ENCODE peak calls at places on chromosomes 16 and 17, in eight cellular contexts. N, V, S, X, Z, W, Q and M are unnamed samples.

GRCh38 chr17:42337442-42337841 is 49.1 kb downstream of the STAT5A start:
- DNase-seq in S (no peak), Q (no peak), X (no peak), Z (peak; percentile 25), N (no peak), V (peak; percentile 60), W (no peak), M (peak; percentile 96)

GRCh38 chr17:44648963-44649362 is 7.3 kb upstream of the MEIOC start:
- DNase-seq in Z (no peak), X (no peak), V (no peak), N (no peak), W (no peak), S (no peak), Q (no peak), M (no peak)

GRCh38 chr17:66302761-66303626 is 581 bp downstream of the PRKCA start:
- DNase-seq in V (peak; percentile 74), W (peak; percentile 57), Q (peak; percentile 51), S (peak; percentile 64), N (peak; percentile 68), X (peak; percentile 67), Z (peak; percentile 61), M (peak; percentile 37)

GRCh38 chr17:73228748-73229236 is 32.9 kb downstream of the CPSF4L start:
- DNase-seq in N (peak; percentile 77), S (peak; percentile 54), Q (peak; percentile 51), W (no peak), X (peak; percentile 85), V (peak; percentile 94), Z (peak; percentile 88), M (peak; percentile 68)

GRCh38 chr17:83083368-83084201 is 4.2 kb downstream of the METRNL start:
- DNase-seq in Q (peak; percentile 74), V (peak; percentile 99), W (no peak), N (no peak), Z (peak; percentile 99), X (no peak), S (peak; percentile 51), M (no peak)

GRCh38 chr17:1563786-1564613 is 1.4 kb upstream of the PITPNA start:
- DNase-seq in W (no peak), X (no peak), Z (no peak), Q (no peak), N (no peak), V (no peak), S (no peak), M (no peak)

GRCh38 chr16:50381679-50382440 is 13.1 kb upstream of the BRD7 start:
- DNase-seq in X (no peak), Q (no peak), N (no peak), V (no peak), S (no peak), W (no peak), Z (no peak), M (peak; percentile 52)

GRCh38 chr16:143456-143855 is 5.0 kb upstream of the NPRL3 start:
- DNase-seq in X (no peak), W (no peak), N (no peak), Z (peak; percentile 3), Q (no peak), V (no peak), S (no peak), M (no peak)

GRCh38 chr17:70855401-70856054 is 686.2 kb downstream of the KCNJ2 start:
- DNase-seq in N (peak; percentile 26), Z (no peak), Q (no peak), V (peak; percentile 54), X (no peak), S (no peak), W (no peak), M (no peak)

GRCh38 chr17:6245301-6245810 is 175.2 kb downstream of the WSCD1 start:
- DNase-seq in S (no peak), Q (no peak), W (no peak), N (no peak), X (no peak), V (no peak), Z (no peak), M (no peak)

GRCh38 chr17:82548681-82549303 is 29.3 kb downstream of the FOXK2 start:
- DNase-seq in Q (peak; percentile 69), X (peak; percentile 39), N (no peak), Z (no peak), W (no peak), V (peak; percentile 25), S (no peak), M (no peak)

GRCh38 chr17:41456206-41456605 is 11.0 kb downstream of the KRT32 start:
- DNase-seq in S (no peak), Z (no peak), V (peak; percentile 34), W (no peak), X (no peak), N (no peak), Q (no peak), M (no peak)

GRCh38 chr17:30552994-30553565 is 75.9 kb downstream of the GOSR1 start:
- DNase-seq in X (no peak), Q (no peak), Z (no peak), V (no peak), N (peak; percentile 9), W (no peak), S (no peak), M (no peak)

GRCh38 chr17:63772801-63773271 is 561 bp downstream of the CCDC47 start:
- DNase-seq in Q (no peak), Z (peak; percentile 28), X (no peak), V (peak; percentile 27), W (peak; percentile 30), S (no peak), N (no peak), M (peak; percentile 37)

GRCh38 chr16:14117051-14117450 is 45.9 kb downstream of the MRTFB start:
- DNase-seq in X (no peak), W (no peak), Z (no peak), V (no peak), Q (no peak), S (no peak), N (no peak), M (no peak)

GRCh38 chr16:30484887-30485286 is 12.3 kb downstream of the ITGAL start:
- DNase-seq in W (no peak), Q (no peak), V (no peak), N (no peak), X (no peak), Z (no peak), S (no peak), M (no peak)

GRCh38 chr16:86931410-86931941 is 353.1 kb downstream of the FOXL1 start:
- DNase-seq in Q (peak; percentile 33), X (no peak), S (peak; percentile 98), Z (peak; percentile 99), W (no peak), V (peak; percentile 82), N (no peak), M (no peak)
- H3K4me3 ChIP-seq in Q (no peak overlapping the region), X (peak overlapping the region; percentile 28), S (no peak overlapping the region), Z (peak overlapping the region; percentile 28), W (no peak overlapping the region), V (no peak overlapping the region), N (no peak overlapping the region), M (no peak overlapping the region)

DNA sequence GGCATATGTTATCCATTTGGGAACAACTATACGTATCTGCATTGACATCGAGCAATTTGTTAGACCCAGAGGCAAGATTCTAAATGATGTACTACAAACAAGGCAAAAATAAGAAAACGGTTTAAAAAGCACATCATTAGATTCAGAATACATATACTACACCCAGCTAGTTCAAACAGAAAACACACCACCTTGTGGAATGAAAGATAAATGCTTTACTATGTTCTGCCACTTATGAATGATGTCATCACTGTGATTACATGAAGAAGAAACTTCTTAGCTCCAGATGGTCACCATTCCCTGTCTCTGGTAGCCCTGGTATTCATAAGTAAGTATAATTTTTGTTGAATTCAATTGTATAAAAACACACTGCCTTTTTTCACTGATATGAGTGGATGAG is 7.8 kb downstream of the NACA2 start:
- DNase-seq in S (peak; percentile 36), N (no peak), X (no peak), V (peak; percentile 87), W (peak; percentile 69), Q (no peak), Z (peak; percentile 56), M (peak; percentile 20)
- TF ChIP-seq CTCF in S (peak; percentile 11), N (no peak), X (no peak), V (peak; percentile 38), W (peak; percentile 78), Q (no peak), Z (peak; percentile 21), M (peak; percentile 12)

DNA sequence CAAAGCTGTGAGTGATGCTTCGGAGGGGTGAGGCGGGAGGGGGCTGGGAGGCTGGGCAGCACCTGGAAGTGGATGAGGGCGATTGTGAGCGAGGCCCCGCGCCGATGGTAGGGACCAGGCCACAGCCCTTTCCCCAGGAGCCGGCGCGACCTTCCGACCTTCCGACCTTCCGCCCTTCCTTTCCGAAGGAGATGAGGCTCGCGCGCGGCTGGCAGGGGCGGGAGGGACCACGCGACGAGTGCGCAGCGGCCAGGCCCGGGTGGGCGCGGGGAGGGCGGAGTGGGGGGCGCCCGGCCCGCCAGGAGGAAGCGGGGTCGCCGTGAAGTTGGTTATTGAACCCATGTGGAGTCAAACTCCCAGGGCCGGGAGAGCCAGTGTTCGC is 56.5 kb downstream of the RAP1GAP2 start:
- DNase-seq in Z (no peak), V (no peak), Q (no peak), W (no peak), N (no peak), S (no peak), X (no peak), M (no peak)
- H3K4me3 ChIP-seq in Z (peak overlapping the region; percentile 51), V (peak overlapping the region; percentile 56), Q (peak overlapping the region; percentile 17), W (peak overlapping the region; percentile 75), N (peak overlapping the region; percentile 66), S (no peak overlapping the region), X (peak overlapping the region; percentile 71), M (no peak overlapping the region)

GRCh38 chr16:56448005-56448404 is 3.1 kb downstream of the NUDT21 start:
- DNase-seq in Z (no peak), Q (no peak), N (no peak), W (no peak), X (no peak), V (no peak), S (no peak), M (no peak)

GRCh38 chr16:56450275-56450889 is 750 bp downstream of the NUDT21 start:
- DNase-seq in Z (peak; percentile 15), V (peak; percentile 41), Q (no peak), W (peak; percentile 23), N (no peak), X (no peak), S (peak; percentile 42), M (peak; percentile 16)

GRCh38 chr16:56451753-56452689 is 667 bp downstream of the OGFOD1 start:
- DNase-seq in V (peak; percentile 58), Z (peak; percentile 27), W (peak; percentile 28), X (peak; percentile 83), S (peak; percentile 54), N (no peak), Q (no peak), M (peak; percentile 20)

DNA sequence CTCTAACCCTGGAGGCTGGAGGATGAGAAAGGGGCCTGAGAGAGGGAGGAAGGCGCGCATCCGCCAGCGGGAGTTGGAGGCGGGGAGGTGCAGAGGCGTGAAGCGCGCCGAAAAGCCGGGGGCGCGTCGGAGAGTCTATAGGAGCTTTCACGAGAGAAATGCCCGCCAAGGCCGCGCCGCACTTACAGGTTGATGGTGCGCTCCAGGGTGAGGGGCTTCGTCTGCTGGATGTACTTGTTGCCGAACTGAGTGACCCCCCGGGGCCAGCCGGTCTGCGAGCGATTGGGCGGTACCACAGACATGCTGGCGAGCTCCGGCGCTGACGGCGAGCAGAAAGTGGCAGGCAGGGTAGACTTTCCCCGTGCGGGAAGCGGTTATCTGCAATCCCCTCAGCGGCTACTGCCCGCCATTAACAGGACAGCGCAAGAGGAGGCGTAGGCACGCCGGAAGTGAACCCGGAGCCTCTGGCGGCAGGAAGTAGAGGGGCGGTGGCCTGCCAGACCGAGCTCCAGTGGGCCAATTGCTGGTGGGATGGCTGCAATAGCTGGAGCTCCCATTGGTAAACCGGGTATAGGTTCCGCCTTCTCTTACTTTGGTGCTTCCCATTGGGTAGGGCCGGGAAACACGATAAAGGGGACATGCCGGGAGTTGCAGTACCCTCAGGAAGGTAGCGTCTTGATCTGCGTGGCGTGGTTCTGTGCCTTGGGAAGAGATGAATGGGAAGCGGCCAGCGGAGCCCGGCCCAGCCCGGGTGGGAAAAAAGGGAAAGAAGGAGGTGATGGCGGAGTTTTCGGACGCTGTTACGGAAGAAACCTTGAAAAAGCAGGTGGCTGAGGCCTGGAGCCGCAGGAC is at the start of the genes NUDT21 and OGFOD1:
- DNase-seq in W (peak; percentile 97), X (peak; percentile 98), N (peak; percentile 94), Z (peak; percentile 98), S (peak; percentile 98), V (peak; percentile 99), Q (peak; percentile 95), M (peak; percentile 97)
- TF ChIP-seq CTCF in W (no peak), X (no peak), N (no peak), Z (no peak), S (no peak), V (no peak), Q (no peak), M (no peak)